ENCODE peak calls at places on chromosomes 12 and 14, in five cellular contexts. F, I, R, D and A are unnamed samples.
A peak's percentile ranks its signal among the peaks of the same experiment; 100 is the strongest.

GRCh38 chr12:57459750-57460400 is at the start of gene GLI1:
- DNase-seq in R (peak; percentile 26), I (no peak), F (peak; percentile 46), D (no peak), A (no peak)

GRCh38 chr12:4300870-4301269 is 20.1 kb upstream of the TIGAR start:
- DNase-seq in D (no peak), R (no peak), I (no peak), F (no peak), A (no peak)

GRCh38 chr12:132316497-132317232 is 12.7 kb downstream of the GALNT9 start:
- DNase-seq in F (no peak), D (no peak), R (no peak), I (no peak), A (no peak)

GRCh38 chr12:1517007-1517406 is 77.4 kb downstream of the FBXL14 start:
- DNase-seq in I (no peak), R (peak; percentile 81), D (no peak), F (peak; percentile 87), A (no peak)

GRCh38 chr12:95473440-95473946 is 459 bp upstream of the METAP2 start:
- DNase-seq in I (no peak), F (peak; percentile 61), D (peak; percentile 55), R (peak; percentile 6), A (peak; percentile 28)

GRCh38 chr14:35368993-35369392 is 35.6 kb downstream of the NFKBIA start:
- DNase-seq in F (no peak), R (no peak), I (no peak), D (no peak), A (no peak)

GRCh38 chr12:32891526-32891925 is 5.1 kb downstream of the PKP2 start:
- DNase-seq in R (no peak), D (no peak), I (no peak), F (no peak), A (no peak)

GRCh38 chr14:105838591-105839424 is 312.4 kb downstream of the TMEM121 start:
- DNase-seq in R (no peak), I (no peak), D (no peak), F (no peak), A (no peak)

GRCh38 chr12:89384050-89384749 is 31.9 kb upstream of the DUSP6 start:
- DNase-seq in F (peak; percentile 93), D (no peak), R (peak; percentile 74), I (peak; percentile 53), A (peak; percentile 72)

GRCh38 chr14:106831322-106831720 is 1304.9 kb downstream of the TMEM121 start:
- DNase-seq in D (peak; percentile 99), R (no peak), I (no peak), F (no peak), A (peak; percentile 70)

GRCh38 chr12:93911436-93911835 is 234.3 kb downstream of the CRADD start:
- DNase-seq in I (no peak), F (peak; percentile 59), R (no peak), D (no peak), A (no peak)

GRCh38 chr14:34460841-34461240 is 1.2 kb downstream of the SPTSSA start:
- DNase-seq in F (peak; percentile 45), D (no peak), R (peak; percentile 40), I (no peak), A (no peak)

GRCh38 chr14:46571970-46572369 is 79.6 kb downstream of the RPL10L start:
- DNase-seq in F (no peak), R (peak; percentile 69), D (no peak), I (no peak), A (no peak)

GRCh38 chr12:95277139-95277538 is 59.5 kb downstream of the VEZT start:
- DNase-seq in I (no peak), R (peak; percentile 72), F (peak; percentile 95), D (no peak), A (no peak)

GRCh38 chr12:120759591-120760348 is 34.1 kb downstream of the ACADS start:
- DNase-seq in F (no peak), D (no peak), I (no peak), R (no peak), A (no peak)

GRCh38 chr12:59036341-59036740 is 116.0 kb upstream of the LRIG3 start:
- DNase-seq in F (no peak), R (no peak), D (no peak), I (no peak), A (no peak)

GRCh38 chr12:49093746-49094103 is 876 bp downstream of the DHH start:
- DNase-seq in R (no peak), D (no peak), F (no peak), I (no peak), A (no peak)

GRCh38 chr14:90750701-90751100 is 65.5 kb downstream of the TTC7B start:
- DNase-seq in R (no peak), F (no peak), D (no peak), I (no peak), A (no peak)

DNA sequence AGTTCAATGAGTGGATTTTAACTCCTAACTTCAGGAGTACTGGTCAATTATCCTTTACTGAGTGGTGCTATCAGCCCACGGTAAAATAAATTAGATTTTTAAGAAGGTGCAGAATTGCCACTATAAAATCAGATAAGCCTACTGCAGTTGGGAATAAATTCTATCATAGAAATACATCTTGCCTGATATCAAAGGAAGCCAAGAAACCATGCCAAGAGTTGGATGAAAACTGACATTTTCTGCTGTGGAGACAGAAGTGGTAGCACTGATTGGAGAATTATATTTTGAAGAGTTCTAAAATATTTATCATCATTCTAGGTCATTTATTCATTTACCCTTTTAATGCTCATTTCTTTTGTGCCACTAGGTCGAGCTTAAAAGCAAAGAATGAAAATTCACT is 465.1 kb downstream of the APAF1 start:
- DNase-seq in I (no peak), R (no peak), D (no peak), F (no peak), A (no peak)
- TF ChIP-seq CTCF in I (no peak), R (no peak), D (no peak), F (no peak), A (no peak)

DNA sequence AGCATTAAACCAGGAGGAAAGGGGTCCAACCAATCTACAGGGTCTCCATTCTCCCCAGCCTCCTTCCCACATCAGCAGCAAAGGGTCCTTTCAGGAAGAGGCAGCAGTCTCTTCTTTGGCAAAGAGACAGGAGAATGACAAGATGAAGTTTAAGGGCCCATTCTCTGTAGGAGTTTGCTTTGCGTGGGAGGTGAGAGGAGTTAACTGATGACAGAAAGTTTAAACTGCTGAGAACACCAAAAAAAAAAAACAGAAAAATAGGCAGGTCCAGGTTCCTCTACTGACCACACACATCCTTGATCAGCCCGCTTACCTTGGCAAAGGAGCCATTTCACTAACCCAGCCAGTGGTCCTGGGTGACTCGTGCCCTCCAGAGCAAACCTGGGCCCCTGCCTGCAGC is 5.7 kb downstream of the SLC6A13 start:
- DNase-seq in F (no peak), D (no peak), I (no peak), R (no peak), A (no peak)
- TF ChIP-seq CTCF in F (no peak), D (no peak), I (no peak), R (no peak), A (no peak)

GRCh38 chr14:39232554-39233415 is 930 bp upstream of the MIA2 start:
- DNase-seq in F (peak; percentile 83), R (peak; percentile 34), D (peak; percentile 22), I (peak; percentile 39), A (peak; percentile 73)
- TF ChIP-seq CTCF in F (no peak), R (no peak), D (no peak), I (no peak), A (no peak)

DNA sequence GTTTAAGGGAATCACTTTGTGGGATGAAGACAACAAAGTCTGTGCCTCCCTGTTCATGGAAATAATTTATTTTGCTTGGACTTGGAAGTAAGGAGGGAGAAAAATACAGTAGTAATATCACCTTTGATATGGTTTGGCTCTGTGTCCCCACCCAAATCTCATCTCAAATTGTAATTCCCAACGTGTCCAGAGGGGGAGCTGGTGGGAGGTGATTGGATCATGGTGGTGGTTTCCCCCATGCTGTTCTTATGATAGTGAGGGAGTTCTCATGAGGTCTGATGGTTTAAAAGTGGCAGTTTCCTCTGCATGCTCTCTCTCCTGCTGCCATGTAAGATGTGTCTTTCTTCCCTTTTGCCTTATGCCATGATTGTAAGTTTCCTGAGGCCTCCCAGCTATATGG is 460.7 kb downstream of the NOVA1 start:
- DNase-seq in I (no peak), R (no peak), F (no peak), D (no peak), A (no peak)
- TF ChIP-seq CTCF in I (no peak), R (peak; percentile 17), F (no peak), D (no peak), A (no peak)

GRCh38 chr12:54723653-54724256 is 75.6 kb upstream of the DCD start:
- DNase-seq in D (peak; percentile 53), F (peak; percentile 17), R (no peak), I (no peak), A (no peak)
- TF ChIP-seq CTCF in D (peak; percentile 65), F (peak; percentile 43), R (peak; percentile 63), I (peak; percentile 21), A (peak; percentile 32)

GRCh38 chr12:90502070-90502469 is 452.9 kb downstream of the CCER1 start:
- DNase-seq in I (no peak), F (no peak), D (no peak), R (no peak), A (no peak)
- TF ChIP-seq CTCF in I (no peak), F (no peak), D (no peak), R (no peak), A (no peak)

GRCh38 chr14:95998656-95999055 is 40.5 kb upstream of the C14orf132 start:
- DNase-seq in D (no peak), I (no peak), F (peak; percentile 70), R (peak; percentile 16), A (no peak)

GRCh38 chr14:96002511-96002884 is 36.7 kb upstream of the C14orf132 start:
- DNase-seq in I (no peak), D (no peak), F (no peak), R (no peak), A (no peak)

DNA sequence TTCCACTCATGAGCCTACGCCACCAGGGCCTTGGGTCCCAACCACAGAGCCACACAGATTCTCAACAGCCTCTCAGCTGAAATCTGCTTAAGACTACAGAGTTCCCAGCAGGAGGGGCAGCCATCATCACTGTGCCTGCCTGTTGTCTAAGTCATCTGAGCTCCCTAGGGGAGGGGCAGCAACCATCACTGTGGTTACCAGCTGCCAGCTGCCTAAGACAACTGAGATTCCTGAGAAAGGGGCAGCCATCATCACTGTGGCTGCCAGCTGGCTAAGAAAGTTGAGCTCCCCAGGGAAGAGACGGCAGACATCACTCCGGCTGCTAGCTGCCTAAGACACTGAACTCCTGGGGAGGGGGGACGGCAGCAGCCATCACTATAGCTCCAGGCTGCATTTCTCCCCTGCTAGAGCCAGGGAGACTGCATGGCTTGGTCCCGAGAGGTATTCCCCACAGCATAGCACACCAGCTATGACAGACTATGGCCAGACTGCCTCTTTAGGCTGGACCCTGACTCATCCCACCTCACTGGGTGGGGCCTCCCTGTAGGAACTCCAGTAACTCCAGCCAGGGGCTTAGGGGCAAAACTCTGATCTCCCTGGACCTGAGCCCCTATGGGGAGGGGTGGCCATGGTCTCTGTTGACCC is 37.2 kb upstream of the C14orf132 start:
- DNase-seq in R (no peak), D (no peak), F (peak; percentile 5), I (no peak), A (no peak)
- TF ChIP-seq CTCF in R (no peak), D (no peak), F (no peak), I (no peak), A (no peak)